ENCODE peak calls at places on chromosomes 1 and 21, in six cellular contexts. Y is activated CD4-positive, alpha-beta memory T cell treated with anti-CD3 and anti-CD28 coated beads for 36 hours; P is lung; Q is GM12865; A is lower leg skin; G is cardiac fibroblast. L is an unnamed sample.

GRCh38 chr21:45977396-45977795 is 4.2 kb upstream of the COL6A1 start:
- DNase-seq in P (no peak), A (peak), Y (peak), Q (no peak), G (no peak), L (no peak)

GRCh38 chr21:38363684-38364083 is 106.9 kb downstream of the KCNJ15 start:
- DNase-seq in Q (no peak), P (no peak), A (no peak), G (no peak), Y (no peak), L (no peak)

GRCh38 chr1:225897595-225898514 is 8.9 kb upstream of the LEFTY1 start:
- DNase-seq in G (no peak), A (no peak), P (no peak), Q (peak), Y (peak), L (no peak)

GRCh38 chr21:14533555-14534400 is 12.3 kb downstream of the SAMSN1 start:
- DNase-seq in G (peak), Q (peak), P (no peak), A (no peak), Y (peak), L (no peak)

GRCh38 chr1:186982116-186982515 is 153.4 kb downstream of the PLA2G4A start:
- DNase-seq in Y (no peak), G (no peak), Q (no peak), P (no peak), A (no peak), L (no peak)

GRCh38 chr1:170196490-170196889 is 50.7 kb downstream of the NTMT2 start:
- DNase-seq in Y (no peak), G (no peak), Q (no peak), A (no peak), P (no peak), L (no peak)

GRCh38 chr1:24805534-24806301 is 60.5 kb downstream of the CLIC4 start:
- DNase-seq in P (no peak), G (peak), Y (no peak), Q (no peak), A (no peak), L (no peak)

GRCh38 chr1:164768045-164768402 is 209.0 kb downstream of the PBX1 start:
- DNase-seq in Y (no peak), Q (no peak), P (no peak), G (peak), A (no peak), L (no peak)

GRCh38 chr1:38803647-38804046 is 55.9 kb downstream of the RRAGC start:
- DNase-seq in Y (no peak), A (no peak), P (no peak), G (peak), Q (no peak), L (no peak)

GRCh38 chr1:1020000-1020404 is at the start of gene AGRN:
- DNase-seq in Y (no peak), A (no peak), P (no peak), Q (no peak), G (no peak), L (peak)

GRCh38 chr1:29677028-29678024 is 441.0 kb downstream of the PTPRU start:
- DNase-seq in G (no peak), Q (no peak), P (peak), Y (no peak), A (peak), L (no peak)

GRCh38 chr1:59071289-59071688 is 225.6 kb upstream of the FGGY start:
- DNase-seq in Q (peak), G (no peak), A (no peak), Y (no peak), P (no peak), L (no peak)

GRCh38 chr1:226738995-226739695 is at the start of gene ITPKB:
- DNase-seq in G (peak), Q (peak), Y (peak), P (peak), A (peak), L (peak)

GRCh38 chr1:8409107-8409506 is 91.2 kb downstream of the SLC45A1 start:
- DNase-seq in A (no peak), P (no peak), Y (peak), Q (peak), G (peak), L (no peak)

GRCh38 chr1:177306981-177307380 is 136.2 kb downstream of the BRINP2 start:
- DNase-seq in Y (no peak), P (no peak), Q (no peak), G (peak), A (no peak), L (no peak)

GRCh38 chr1:91805343-91805801 is 80.6 kb downstream of the TGFBR3 start:
- DNase-seq in Y (peak), P (no peak), A (peak), Q (peak), G (no peak), L (no peak)

GRCh38 chr1:206782448-206782847 is 10.2 kb upstream of the IL10 start:
- DNase-seq in Q (peak), G (no peak), Y (peak), P (no peak), A (peak), L (no peak)

GRCh38 chr1:89125571-89126233 is at the start of gene GBP2:
- DNase-seq in P (no peak), A (no peak), Q (peak), G (peak), Y (peak), L (no peak)

GRCh38 chr1:93631626-93632365 is 49.8 kb downstream of the BCAR3 start:
- DNase-seq in Y (no peak), P (no peak), Q (peak), G (no peak), A (no peak), L (no peak)

GRCh38 chr1:3444736-3445135 is 9.7 kb upstream of the ARHGEF16 start:
- DNase-seq in Q (no peak), P (no peak), G (no peak), Y (no peak), A (no peak), L (no peak)

GRCh38 chr1:213055087-213055591 is 4.1 kb downstream of the RPS6KC1 start:
- DNase-seq in G (peak), A (no peak), Q (no peak), Y (no peak), P (no peak), L (no peak)

GRCh38 chr1:235079443-235079967 is 49.1 kb downstream of the TOMM20 start:
- DNase-seq in Q (peak), A (no peak), Y (peak), P (peak), G (peak), L (peak)

GRCh38 chr1:113205980-113206766 is 133.2 kb downstream of the LRIG2 start:
- DNase-seq in A (no peak), G (no peak), Q (no peak), Y (no peak), P (peak), L (peak)

GRCh38 chr1:183227963-183228649 is 42.0 kb downstream of the LAMC2 start:
- DNase-seq in Q (peak), G (peak), Y (peak), P (peak), A (peak), L (peak)

GRCh38 chr1:92901699-92902405 is 59.4 kb downstream of the DIPK1A start:
- DNase-seq in P (no peak), Q (no peak), G (no peak), Y (no peak), A (no peak), L (no peak)

GRCh38 chr1:35660581-35661473 is 19.5 kb upstream of the PSMB2 start:
- DNase-seq in G (peak), P (no peak), Q (peak), Y (no peak), A (peak), L (no peak)

GRCh38 chr1:228487336-228488106 is at the start of gene RNF187:
- DNase-seq in G (no peak), A (peak), Y (peak), Q (no peak), P (peak), L (peak)

GRCh38 chr1:19007491-19008441 is 51.3 kb upstream of the IFFO2 start:
- DNase-seq in P (no peak), G (no peak), Y (no peak), A (peak), Q (no peak), L (no peak)

GRCh38 chr1:232952514-232953175 is 2.2 kb downstream of the NTPCR start:
- DNase-seq in A (no peak), Q (peak), G (peak), P (peak), Y (peak), L (peak)

GRCh38 chr21:45954271-45954670 is 27.3 kb upstream of the COL6A1 start:
- DNase-seq in P (no peak), G (peak), Y (no peak), Q (no peak), A (no peak), L (peak)

GRCh38 chr1:174077755-174078490 is 55.8 kb upstream of the RC3H1 start:
- DNase-seq in Y (no peak), Q (peak), P (no peak), A (no peak), G (no peak), L (no peak)

GRCh38 chr1:154955039-154955717 is 721 bp downstream of the PBXIP1 start:
- DNase-seq in Y (peak), P (no peak), A (no peak), Q (peak), G (peak), L (peak)

L was measured in thyroid gland.